ENCODE peak calls at places on chromosomes 6 and 20, in six cellular contexts. K is endothelial cell of umbilical vein; H is CD8-positive, alpha-beta T cell; I is sigmoid colon; V is transverse colon; B is psoas muscle. R is an unnamed sample.

GRCh38 chr20:31608256-31608980 is 3.3 kb downstream of the ID1 start:
- DNase-seq in K (peak; percentile 81), H (no peak), I (peak; percentile 87), V (peak; percentile 92), B (peak; percentile 82), R (peak; percentile 82)

GRCh38 chr20:33915726-33916331 is 77.9 kb upstream of the RALY start:
- DNase-seq in K (no peak), H (peak; percentile 38), I (no peak), V (peak; percentile 64), B (peak; percentile 50), R (no peak)

GRCh38 chr6:11143394-11144371 is 32.2 kb upstream of the ERVFRD-1 start:
- DNase-seq in K (no peak), H (no peak), I (peak; percentile 84), V (peak; percentile 54), B (peak; percentile 75), R (peak; percentile 84)

GRCh38 chr6:152085533-152085932 is 278.1 kb downstream of the ESR1 start:
- DNase-seq in K (peak; percentile 59), H (no peak), I (no peak), V (no peak), B (no peak), R (no peak)

GRCh38 chr6:169935348-169935718 is 183.9 kb downstream of the ERMARD start:
- DNase-seq in K (peak; percentile 82), H (no peak), I (no peak), V (no peak), B (no peak), R (no peak)

GRCh38 chr20:4688342-4688741 is 33.4 kb upstream of the PRND start:
- DNase-seq in K (no peak), H (no peak), I (no peak), V (no peak), B (no peak), R (no peak)

GRCh38 chr6:105135056-105135455 is 44.8 kb downstream of the POPDC3 start:
- DNase-seq in K (peak; percentile 14), H (no peak), I (no peak), V (no peak), B (no peak), R (no peak)

GRCh38 chr6:117483004-117483644 is 650 bp downstream of the DCBLD1 start:
- DNase-seq in K (peak; percentile 64), H (no peak), I (peak; percentile 70), V (peak; percentile 67), B (peak; percentile 64), R (peak; percentile 76)

GRCh38 chr6:1461207-1461606 is 71.8 kb downstream of the FOXF2 start:
- DNase-seq in K (no peak), H (no peak), I (no peak), V (no peak), B (no peak), R (no peak)

GRCh38 chr6:35973670-35974222 is 50.7 kb downstream of the SLC26A8 start:
- DNase-seq in K (no peak), H (no peak), I (no peak), V (peak; percentile 41), B (no peak), R (no peak)

GRCh38 chr6:20630617-20631448 is 96.6 kb downstream of the CDKAL1 start:
- DNase-seq in K (no peak), H (no peak), I (no peak), V (no peak), B (no peak), R (no peak)

GRCh38 chr6:12479885-12480284 is 189.7 kb downstream of the EDN1 start:
- DNase-seq in K (peak; percentile 16), H (no peak), I (no peak), V (no peak), B (no peak), R (no peak)

GRCh38 chr6:13979284-13980171 is 54.8 kb downstream of the RNF182 start:
- DNase-seq in K (no peak), H (no peak), I (no peak), V (no peak), B (no peak), R (no peak)

GRCh38 chr20:50931048-50931305 is 260 bp downstream of the ADNP start:
- DNase-seq in K (no peak), H (no peak), I (no peak), V (no peak), B (no peak), R (no peak)

GRCh38 chr6:98832282-98833100 is 1.9 kb upstream of the POU3F2 start:
- DNase-seq in K (no peak), H (no peak), I (peak; percentile 54), V (no peak), B (no peak), R (peak; percentile 82)

GRCh38 chr6:56536536-56536935 is 106.2 kb downstream of the DST start:
- DNase-seq in K (no peak), H (no peak), I (no peak), V (no peak), B (no peak), R (no peak)

GRCh38 chr6:71510057-71510713 is 221.6 kb downstream of the OGFRL1 start:
- DNase-seq in K (peak; percentile 79), H (no peak), I (peak; percentile 74), V (peak; percentile 27), B (peak; percentile 31), R (peak; percentile 82)

GRCh38 chr6:156789081-156789943 is 12.1 kb downstream of the ARID1B start:
- DNase-seq in K (no peak), H (no peak), I (no peak), V (no peak), B (no peak), R (no peak)

GRCh38 chr6:41275489-41275888 is 11.0 kb downstream of the TREM1 start:
- DNase-seq in K (no peak), H (no peak), I (no peak), V (no peak), B (no peak), R (no peak)

GRCh38 chr20:20215976-20216727 is 151.8 kb upstream of the INSM1 start:
- DNase-seq in K (no peak), H (peak; percentile 23), I (no peak), V (no peak), B (no peak), R (no peak)

GRCh38 chr20:52193133-52193532 is 1.6 kb upstream of the ZFP64 start:
- DNase-seq in K (no peak), H (no peak), I (no peak), V (no peak), B (no peak), R (no peak)

GRCh38 chr6:31114540-31114876 is at the start of gene PSORS1C1:
- DNase-seq in K (peak; percentile 86), H (no peak), I (peak; percentile 97), V (peak; percentile 88), B (peak; percentile 90), R (peak; percentile 94)

DNA sequence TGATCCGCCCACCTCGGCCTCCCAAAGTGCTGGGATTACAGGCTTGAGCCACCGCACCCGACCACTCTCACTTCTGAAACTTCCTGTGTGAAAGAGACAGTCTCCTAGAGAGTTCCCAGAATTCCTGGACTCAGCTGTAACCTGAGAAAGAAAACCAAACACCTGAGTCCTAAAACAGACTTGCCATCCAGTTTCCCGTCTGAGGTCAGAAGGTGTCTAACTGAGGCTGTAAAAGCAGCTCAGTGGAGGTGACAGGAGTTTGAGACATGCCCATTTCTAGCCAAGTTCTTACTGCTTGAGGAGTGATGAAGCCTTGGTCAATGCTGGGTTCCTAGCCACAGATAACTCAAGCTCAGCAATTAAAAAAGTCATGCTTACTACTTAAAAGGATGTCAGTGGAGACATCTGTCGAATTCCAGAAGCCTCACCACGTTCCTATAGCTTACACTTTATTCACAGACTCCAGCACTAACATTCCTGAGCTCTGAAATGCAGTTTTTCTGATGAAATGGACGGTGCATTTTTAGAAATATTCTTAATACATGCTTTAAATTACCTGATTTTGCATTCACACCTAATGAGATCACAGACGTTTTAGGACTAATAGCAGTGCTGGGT is 6.1 kb downstream of the UQCC2 start:
- DNase-seq in K (no peak), H (no peak), I (no peak), V (no peak), B (no peak), R (no peak)
- H3K27ac ChIP-seq in K (no peak overlapping the region), H (no peak overlapping the region), I (no peak overlapping the region), V (no peak overlapping the region), B (no peak overlapping the region), R (no peak overlapping the region)

GRCh38 chr20:57748601-57749130 is 38.9 kb upstream of the PMEPA1 start:
- DNase-seq in K (peak; percentile 80), H (peak; percentile 10), I (peak; percentile 90), V (peak; percentile 82), B (peak; percentile 78), R (peak; percentile 96)
- H3K4me3 ChIP-seq in K (peak overlapping the region; percentile 12), H (peak overlapping the region; percentile 39), I (peak overlapping the region; percentile 43), V (peak overlapping the region; percentile 26), B (peak overlapping the region; percentile 60), R (no peak overlapping the region)

GRCh38 chr20:64165866-64166600 is 1.8 kb downstream of the MYT1 start:
- DNase-seq in K (no peak), H (no peak), I (no peak), V (no peak), B (no peak), R (no peak)

GRCh38 chr20:64161595-64162238 is 2.5 kb upstream of the MYT1 start:
- DNase-seq in K (peak; percentile 35), H (no peak), I (no peak), V (peak; percentile 18), B (peak; percentile 38), R (no peak)

GRCh38 chr20:64162239-64162621 is 2.0 kb upstream of the MYT1 start:
- DNase-seq in K (no peak), H (no peak), I (no peak), V (no peak), B (no peak), R (no peak)

GRCh38 chr20:64164123-64164836 is at the start of gene MYT1:
- DNase-seq in K (no peak), H (no peak), I (no peak), V (no peak), B (no peak), R (no peak)

GRCh38 chr20:64163776-64164122 is 503 bp upstream of the MYT1 start:
- DNase-seq in K (no peak), H (no peak), I (no peak), V (no peak), B (no peak), R (no peak)
- H3K27me3 ChIP-seq in K (peaks cover 13% of the 10 kb centered on the region), H (peaks cover 13% of the 10 kb centered on the region), I (peaks cover 95% of the 10 kb centered on the region), V (peaks cover 90% of the 10 kb centered on the region), B (no peaks in the 10 kb centered on the region), R (no peaks in the 10 kb centered on the region)

GRCh38 chr6:34644716-34645115 is 51.9 kb downstream of the ILRUN start:
- DNase-seq in K (no peak), H (no peak), I (no peak), V (no peak), B (no peak), R (no peak)

GRCh38 chr6:34646714-34647113 is 49.9 kb downstream of the ILRUN start:
- DNase-seq in K (no peak), H (no peak), I (no peak), V (no peak), B (no peak), R (no peak)

GRCh38 chr6:34642427-34642826 is 54.1 kb downstream of the ILRUN start:
- DNase-seq in K (no peak), H (no peak), I (no peak), V (no peak), B (no peak), R (no peak)

GRCh38 chr6:34648808-34649207 is 47.8 kb downstream of the ILRUN start:
- DNase-seq in K (no peak), H (no peak), I (no peak), V (no peak), B (no peak), R (no peak)

DNA sequence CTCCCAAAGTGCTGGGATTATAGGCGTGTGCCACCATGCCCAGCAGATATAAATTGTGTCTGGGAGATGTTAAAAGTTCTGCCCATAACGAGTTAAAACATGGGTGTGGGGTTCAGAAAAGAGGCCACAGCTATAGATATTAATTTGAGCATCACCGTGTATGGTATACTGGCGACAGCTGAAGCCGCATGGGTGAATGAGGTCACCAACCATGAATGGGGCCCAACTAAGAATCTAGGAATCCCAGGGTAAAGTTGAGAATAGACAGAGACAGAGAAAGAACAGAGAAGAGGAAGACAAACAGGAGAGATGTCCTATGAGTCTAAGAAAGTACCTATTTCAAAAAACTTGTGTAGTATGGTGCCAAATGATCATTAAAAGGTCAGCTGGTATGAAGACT is 50.9 kb downstream of the ILRUN start:
- DNase-seq in K (no peak), H (no peak), I (no peak), V (no peak), B (no peak), R (no peak)
- H3K27ac ChIP-seq in K (no peak overlapping the region), H (no peak overlapping the region), I (no peak overlapping the region), V (no peak overlapping the region), B (peak overlapping the region; percentile 53), R (no peak overlapping the region)

R was measured in aorta.